ENCODE peak calls at places on chromosomes 3 and 15, in seven cellular contexts. D, U, J, A, K, Y and C are unnamed samples. For H3K36me3 and H3K27me3, the result is how much of the 10 kb centered on the place peaks cover.

GRCh38 chr3:31448035-31448881 is 84.5 kb upstream of the STT3B start:
- DNase-seq in D (peak), U (no peak), J (no peak), A (no peak), K (peak), Y (peak), C (peak)

GRCh38 chr3:142904639-142905441 is 16.0 kb upstream of the PCOLCE2 start:
- DNase-seq in D (peak), U (no peak), J (peak), A (no peak), K (peak), Y (peak), C (peak)

GRCh38 chr15:70526221-70526973 is 237.0 kb downstream of the UACA start:
- DNase-seq in D (peak), U (no peak), J (peak), A (peak), K (no peak), Y (no peak), C (peak)

GRCh38 chr15:45495588-45495987 is 27.0 kb downstream of the SLC30A4 start:
- DNase-seq in D (no peak), U (no peak), J (peak), A (no peak), K (no peak), Y (no peak), C (no peak)

GRCh38 chr3:109098245-109098644 is 19.7 kb downstream of the MORC1 start:
- DNase-seq in D (peak), U (no peak), J (no peak), A (no peak), K (peak), Y (peak), C (no peak)

GRCh38 chr3:195897853-195898415 is 10.4 kb downstream of the TNK2 start:
- DNase-seq in D (no peak), U (no peak), J (no peak), A (no peak), K (peak), Y (no peak), C (no peak)

GRCh38 chr3:128585189-128585588 is 65.4 kb downstream of the RPN1 start:
- DNase-seq in D (no peak), U (no peak), J (no peak), A (no peak), K (no peak), Y (no peak), C (no peak)

GRCh38 chr15:51227967-51228783 is 110.2 kb downstream of the CYP19A1 start:
- DNase-seq in D (no peak), U (peak), J (peak), A (peak), K (peak), Y (no peak), C (peak)

GRCh38 chr3:121165397-121165837 is 257.4 kb downstream of the STXBP5L start:
- DNase-seq in D (no peak), U (no peak), J (peak), A (no peak), K (peak), Y (no peak), C (no peak)

GRCh38 chr15:95972136-95972553 is 358.4 kb upstream of the NR2F2 start:
- DNase-seq in D (no peak), U (no peak), J (peak), A (peak), K (no peak), Y (no peak), C (peak)

GRCh38 chr3:159828542-159828943 is 160.1 kb upstream of the IL12A start:
- DNase-seq in D (no peak), U (no peak), J (peak), A (peak), K (peak), Y (no peak), C (no peak)

GRCh38 chr3:13123266-13123665 is 50.0 kb upstream of the IQSEC1 start:
- DNase-seq in D (no peak), U (no peak), J (no peak), A (no peak), K (no peak), Y (peak), C (no peak)

GRCh38 chr3:153138267-153139210 is 23.5 kb upstream of the RAP2B start:
- DNase-seq in D (peak), U (peak), J (peak), A (peak), K (peak), Y (peak), C (peak)

GRCh38 chr15:73346735-73347312 is 21.9 kb downstream of the HCN4 start:
- DNase-seq in D (peak), U (peak), J (peak), A (peak), K (peak), Y (peak), C (peak)

GRCh38 chr15:91589360-91589759 is 264.1 kb upstream of the SLCO3A1 start:
- DNase-seq in D (no peak), U (no peak), J (no peak), A (no peak), K (peak), Y (no peak), C (no peak)

DNA sequence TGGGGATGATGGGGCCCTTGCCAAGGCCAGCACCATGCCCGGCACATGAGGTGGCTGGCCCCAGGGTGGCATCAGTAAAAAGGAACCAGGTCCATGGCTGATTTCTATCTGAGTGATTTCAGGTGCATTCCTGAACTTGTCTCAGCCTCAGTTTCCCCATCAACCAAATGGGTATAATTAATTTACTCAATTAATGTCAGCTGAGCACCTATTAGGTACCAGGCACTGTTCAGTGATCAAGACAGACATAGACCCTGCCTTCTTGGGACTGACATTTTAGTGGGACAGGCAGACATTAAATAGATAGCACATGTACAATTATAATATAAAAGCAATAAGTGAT is 50.9 kb downstream of the SLC6A6 start:
- DNase-seq in D (no peak), U (no peak), J (no peak), A (no peak), K (no peak), Y (no peak), C (no peak)
- H3K36me3 ChIP-seq in D (under half), U (under half), J (under half), A (half or more), K (under half), Y (under half), C (under half)

GRCh38 chr15:67137319-67137718 is 71.9 kb downstream of the SMAD3 start:
- DNase-seq in D (no peak), U (no peak), J (no peak), A (peak), K (no peak), Y (no peak), C (no peak)
- H3K4me3 ChIP-seq in D (no peak), U (no peak), J (peak), A (no peak), K (no peak), Y (no peak), C (no peak)

DNA sequence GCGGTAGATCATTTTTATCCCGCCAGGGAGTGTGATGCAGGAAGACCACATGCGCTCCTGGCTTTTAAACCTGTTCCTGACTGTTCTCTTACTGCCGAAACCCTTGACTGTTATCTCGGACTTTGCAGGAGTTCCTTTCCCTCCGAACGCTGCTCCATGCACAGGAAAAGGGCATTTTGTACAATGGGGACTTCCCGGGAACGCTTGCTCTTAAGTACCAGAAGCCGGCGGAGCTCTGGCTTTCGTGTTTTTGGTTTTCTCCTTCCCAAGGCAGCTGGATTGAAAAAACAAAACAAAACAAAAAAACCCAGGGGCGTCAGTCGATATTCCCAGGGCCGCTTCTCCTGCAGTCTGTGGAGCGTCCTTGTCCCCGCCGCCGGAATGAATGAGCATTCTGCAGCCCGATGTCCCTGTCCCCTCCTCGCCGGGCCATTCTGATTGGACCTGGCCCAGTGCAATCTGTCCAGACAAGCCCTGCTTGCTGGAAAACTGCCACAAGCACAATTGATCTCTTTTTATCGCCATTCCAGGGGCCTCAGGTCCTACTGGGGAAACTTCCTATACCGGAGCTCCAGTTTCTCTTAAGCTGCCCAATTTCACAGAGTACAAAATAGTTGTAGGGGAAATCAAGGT is 44.8 kb downstream of the SLC6A1 start:
- DNase-seq in D (no peak), U (no peak), J (no peak), A (no peak), K (no peak), Y (no peak), C (no peak)
- H3K27me3 ChIP-seq in D (under half), U (under half), J (under half), A (half or more), K (under half), Y (under half), C (under half)

GRCh38 chr3:9388562-9389272 is 8.7 kb upstream of the SETD5 start:
- DNase-seq in D (no peak), U (no peak), J (no peak), A (no peak), K (no peak), Y (no peak), C (no peak)

GRCh38 chr3:9387322-9387655 is 10.1 kb upstream of the SETD5 start:
- DNase-seq in D (no peak), U (no peak), J (no peak), A (no peak), K (no peak), Y (no peak), C (no peak)

GRCh38 chr3:9388142-9388541 is 9.3 kb upstream of the SETD5 start:
- DNase-seq in D (no peak), U (no peak), J (no peak), A (no peak), K (no peak), Y (no peak), C (no peak)

GRCh38 chr3:9392041-9392440 is 5.4 kb upstream of the SETD5 start:
- DNase-seq in D (no peak), U (no peak), J (no peak), A (no peak), K (no peak), Y (no peak), C (no peak)

DNA sequence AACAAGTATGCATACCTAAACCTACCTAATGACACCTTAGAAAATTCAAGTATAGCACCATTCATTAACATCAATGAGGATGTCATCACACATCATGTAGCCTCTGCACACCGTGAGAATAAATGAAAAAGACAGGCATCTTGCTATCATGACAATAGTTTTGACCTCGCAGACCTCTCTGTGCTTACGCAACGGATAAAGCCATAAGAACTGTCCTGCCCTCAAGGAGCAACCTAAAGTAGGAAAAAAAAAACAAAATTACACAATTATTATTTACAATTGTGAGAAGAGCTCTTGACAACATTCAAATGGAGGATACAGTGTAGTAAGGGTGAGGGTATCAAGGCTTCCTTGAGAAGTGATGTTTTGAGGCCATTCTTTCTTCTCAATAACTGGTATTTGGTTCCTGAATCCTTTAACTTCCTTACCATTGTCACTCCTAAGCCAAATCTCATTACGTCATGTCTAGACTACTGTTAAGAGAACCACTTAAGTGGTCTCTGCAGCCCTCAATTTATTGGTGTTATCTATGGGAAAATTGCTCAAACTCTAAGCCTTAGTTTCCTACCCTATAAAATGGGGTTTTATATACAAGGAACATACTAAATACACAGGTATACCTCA is 7.0 kb upstream of the SETD5 start:
- DNase-seq in D (no peak), U (no peak), J (no peak), A (no peak), K (no peak), Y (no peak), C (no peak)
- H3K36me3 ChIP-seq in D (under half), U (half or more), J (under half), A (under half), K (half or more), Y (under half), C (half or more)

GRCh38 chr3:48595526-48596121 is 495 bp upstream of the COL7A1 start:
- DNase-seq in D (no peak), U (no peak), J (peak), A (peak), K (peak), Y (peak), C (peak)
- H3K4me3 ChIP-seq in D (no peak), U (no peak), J (no peak), A (no peak), K (peak), Y (no peak), C (no peak)

GRCh38 chr3:193782280-193782654 is 189.3 kb downstream of the OPA1 start:
- DNase-seq in D (peak), U (no peak), J (peak), A (peak), K (no peak), Y (no peak), C (no peak)

GRCh38 chr3:193779933-193780332 is 186.9 kb downstream of the OPA1 start:
- DNase-seq in D (no peak), U (no peak), J (no peak), A (no peak), K (no peak), Y (no peak), C (no peak)

GRCh38 chr3:193780810-193781472 is 187.9 kb downstream of the OPA1 start:
- DNase-seq in D (peak), U (peak), J (peak), A (peak), K (peak), Y (peak), C (peak)

GRCh38 chr3:193778676-193779075 is 185.7 kb downstream of the OPA1 start:
- DNase-seq in D (peak), U (no peak), J (no peak), A (no peak), K (no peak), Y (no peak), C (no peak)

GRCh38 chr3:193780371-193780770 is 187.4 kb downstream of the OPA1 start:
- DNase-seq in D (peak), U (no peak), J (no peak), A (no peak), K (no peak), Y (no peak), C (no peak)
- H3K27me3 ChIP-seq in D (under half), U (half or more), J (under half), A (half or more), K (under half), Y (under half), C (under half)

GRCh38 chr15:48795901-48796300 is 15.0 kb downstream of the CEP152 start:
- DNase-seq in D (no peak), U (no peak), J (no peak), A (no peak), K (no peak), Y (no peak), C (no peak)
- H3K36me3 ChIP-seq in D (under half), U (under half), J (under half), A (under half), K (under half), Y (under half), C (under half)

GRCh38 chr15:67999320-68000100 is 54.6 kb upstream of the PIAS1 start:
- DNase-seq in D (no peak), U (no peak), J (no peak), A (no peak), K (no peak), Y (no peak), C (peak)
- H3K4me3 ChIP-seq in D (no peak), U (no peak), J (no peak), A (no peak), K (no peak), Y (no peak), C (no peak)